ENCODE peak calls at places on chromosome 11, in seven cellular contexts. N is psoas muscle; F is upper lobe of left lung; P is RWPE2; E is A549; R is CD8-positive, alpha-beta T cell; L is left lung. V is an unnamed sample.

GRCh38 chr11:114308689-114309089 is 12.5 kb downstream of the NNMT start:
- ATAC-seq in N (peak; percentile 39), F (peak; percentile 88), P (no peak), E (peak; percentile 48), R (no peak), L (peak; percentile 78), V (peak; percentile 76)

GRCh38 chr11:85750646-85751045 is 60.3 kb downstream of the SYTL2 start:
- ATAC-seq in N (no peak), F (no peak), P (no peak), E (no peak), R (peak; percentile 6), L (no peak), V (no peak)

GRCh38 chr11:44862546-44863101 is 88.1 kb downstream of the TP53I11 start:
- ATAC-seq in N (peak; percentile 51), F (peak; percentile 9), P (no peak), E (peak; percentile 11), R (peak; percentile 13), L (no peak), V (peak; percentile 3)

GRCh38 chr11:44596541-44597276 is 31.2 kb downstream of the CD82 start:
- ATAC-seq in N (no peak), F (no peak), P (no peak), E (no peak), R (peak; percentile 83), L (no peak), V (no peak)

GRCh38 chr11:67271548-67272284 is 5.4 kb downstream of the GRK2 start:
- ATAC-seq in N (peak; percentile 81), F (no peak), P (no peak), E (no peak), R (peak; percentile 16), L (no peak), V (no peak)

GRCh38 chr11:81420668-81421550 is 1312.8 kb downstream of the FAM181B start:
- ATAC-seq in N (no peak), F (no peak), P (no peak), E (no peak), R (no peak), L (no peak), V (no peak)

GRCh38 chr11:83150450-83150849 is 6.5 kb upstream of the PCF11 start:
- ATAC-seq in N (no peak), F (no peak), P (no peak), E (no peak), R (no peak), L (no peak), V (no peak)

GRCh38 chr11:101003468-101003867 is 126.1 kb downstream of the PGR start:
- ATAC-seq in N (no peak), F (no peak), P (no peak), E (peak; percentile 62), R (no peak), L (no peak), V (no peak)

GRCh38 chr11:116257092-116257491 is 515.7 kb downstream of the BUD13 start:
- ATAC-seq in N (no peak), F (no peak), P (no peak), E (no peak), R (no peak), L (peak; percentile 88), V (no peak)

GRCh38 chr11:7490054-7490453 is 4.7 kb downstream of the OLFML1 start:
- ATAC-seq in N (no peak), F (no peak), P (peak; percentile 84), E (peak; percentile 32), R (no peak), L (peak; percentile 53), V (peak; percentile 84)

GRCh38 chr11:76665172-76665571 is 5.4 kb downstream of the LRRC32 start:
- ATAC-seq in N (no peak), F (no peak), P (no peak), E (no peak), R (no peak), L (no peak), V (no peak)

GRCh38 chr11:125348704-125349635 is 147.1 kb downstream of the FEZ1 start:
- ATAC-seq in N (peak; percentile 42), F (no peak), P (peak; percentile 44), E (no peak), R (peak; percentile 56), L (peak; percentile 71), V (peak; percentile 28)

DNA sequence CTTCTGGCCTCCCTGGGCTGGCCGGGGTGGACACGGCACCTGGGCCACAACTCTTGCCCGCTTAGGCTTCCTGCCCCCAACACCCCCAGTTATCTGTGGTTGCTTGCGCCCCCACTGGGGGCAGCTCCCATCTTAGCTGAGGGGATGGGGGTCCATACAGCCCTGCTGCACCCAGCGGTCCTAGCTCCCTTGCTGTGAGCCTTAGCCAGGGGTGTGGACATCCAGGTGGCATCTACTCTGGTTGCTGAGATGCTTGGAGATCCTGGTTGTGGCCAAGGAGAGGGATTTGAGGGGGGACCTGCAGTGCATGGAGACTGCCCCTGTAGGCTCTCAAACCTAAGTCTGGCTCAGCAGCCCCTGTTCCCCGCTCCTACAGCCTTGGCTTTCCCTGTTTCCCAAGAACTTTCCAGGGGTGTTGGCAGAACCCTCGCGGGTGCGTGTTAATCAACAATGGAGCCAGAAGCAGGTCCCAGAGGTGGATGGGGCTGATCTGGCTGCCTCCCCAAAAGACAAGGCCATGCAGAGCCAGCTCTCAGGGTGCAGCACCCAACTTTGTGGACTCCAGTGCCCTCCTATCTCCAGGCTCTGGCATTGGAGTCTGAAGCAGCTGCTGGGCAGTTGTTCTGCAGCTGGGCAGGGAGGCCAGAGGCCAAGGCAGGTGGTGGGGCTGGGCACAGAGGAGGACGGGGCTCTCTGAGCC is 3.3 kb downstream of the KCNQ1 start:
- ATAC-seq in N (no peak), F (no peak), P (no peak), E (no peak), R (no peak), L (no peak), V (no peak)
- H3K4me1 ChIP-seq in N (no peaks in the 10 kb centered on the region), F (peaks cover 35% of the 10 kb centered on the region), P (no peaks in the 10 kb centered on the region), E (peaks cover 6% of the 10 kb centered on the region), R (peaks cover 43% of the 10 kb centered on the region), L (peaks cover 8% of the 10 kb centered on the region), V (no peaks in the 10 kb centered on the region)

DNA sequence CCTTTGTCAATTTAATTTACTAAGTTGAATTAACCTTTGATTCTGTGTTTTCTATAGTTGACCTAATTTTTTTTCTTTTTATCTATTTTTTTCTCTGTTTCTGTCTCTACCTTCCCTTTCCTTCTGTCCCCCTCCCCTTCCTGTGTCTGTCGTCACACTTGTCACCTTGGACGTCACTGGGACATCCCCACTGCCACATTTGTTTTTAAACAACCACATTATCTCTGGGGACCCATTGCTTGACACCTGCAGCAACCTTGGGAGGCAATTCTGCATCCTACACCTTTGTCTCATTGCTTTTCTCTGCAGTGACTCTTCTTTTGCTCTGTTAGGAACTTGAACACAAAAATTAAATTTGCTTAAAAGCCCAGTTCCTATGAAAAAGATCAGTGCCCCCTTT is 51.8 kb upstream of the TTC12 start:
- ATAC-seq in N (no peak), F (no peak), P (no peak), E (no peak), R (no peak), L (no peak), V (no peak)
- TF ChIP-seq CTCF in N (no peak), F (no peak), P (no peak), E (no peak), R (no peak), L (no peak), V (no peak)

GRCh38 chr11:91796999-91797398 is 427.6 kb upstream of the FAT3 start:
- ATAC-seq in N (no peak), F (no peak), P (no peak), E (no peak), R (no peak), L (peak; percentile 83), V (no peak)
- H3K9me3 ChIP-seq in N (no peaks in the 10 kb centered on the region), F (no peaks in the 10 kb centered on the region), P (no peaks in the 10 kb centered on the region), E (no peaks in the 10 kb centered on the region), R (no peaks in the 10 kb centered on the region), L (no peaks in the 10 kb centered on the region), V (no peaks in the 10 kb centered on the region)

DNA sequence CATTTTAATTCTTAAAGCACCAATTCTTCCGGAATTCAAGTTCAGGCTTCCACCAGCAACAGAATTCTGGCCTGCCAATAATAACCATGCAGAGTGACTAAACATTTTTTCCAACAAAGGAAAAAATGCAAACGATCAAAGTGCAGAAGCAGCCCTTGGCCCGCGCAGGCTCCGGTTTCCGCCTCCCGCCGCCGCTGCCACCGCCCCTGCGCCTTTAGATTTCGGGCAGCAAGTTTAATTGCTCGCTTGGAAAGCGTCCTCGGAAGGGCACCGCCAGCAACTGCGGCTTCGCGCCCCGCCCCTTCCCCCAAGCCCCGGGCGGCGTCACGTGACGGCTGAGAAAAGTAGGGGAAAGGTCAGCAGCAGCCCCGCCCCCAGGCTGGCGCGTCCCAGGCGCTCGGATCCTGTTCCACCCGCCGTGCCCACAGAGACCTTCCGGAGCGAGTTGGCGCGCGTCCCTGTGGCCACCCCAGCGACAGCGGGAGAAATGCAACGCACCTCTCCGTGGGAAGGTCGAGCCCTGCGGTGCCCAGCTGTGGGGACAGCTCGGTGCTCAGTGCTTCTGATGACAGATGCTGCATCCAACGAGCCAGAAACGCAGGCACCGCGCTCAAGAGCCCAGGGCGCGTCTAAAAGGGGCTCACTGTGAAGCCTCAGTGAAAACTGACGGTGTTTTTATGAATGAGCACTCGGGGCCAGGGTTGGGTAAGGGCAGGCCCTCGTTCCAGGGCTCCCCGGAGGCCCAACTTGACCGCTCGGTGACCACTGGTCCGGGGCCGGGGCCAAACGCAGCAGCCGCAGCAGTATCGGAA is 2.5 kb downstream of the CPT1A start:
- ATAC-seq in N (peak; percentile 93), F (peak; percentile 93), P (peak; percentile 61), E (peak; percentile 44), R (peak; percentile 64), L (peak; percentile 78), V (peak; percentile 85)
- H3K4me1 ChIP-seq in N (peaks cover 43% of the 10 kb centered on the region), F (peaks cover 57% of the 10 kb centered on the region), P (peaks cover 15% of the 10 kb centered on the region), E (peaks cover 34% of the 10 kb centered on the region), R (peaks cover 59% of the 10 kb centered on the region), L (peaks cover 24% of the 10 kb centered on the region), V (peaks cover 92% of the 10 kb centered on the region)